ENCODE peak calls at places on chromosomes 11 and 22, in nine cellular contexts. One of them, this sample, is unnamed.

GRCh38 chr11:12706531-12707499 is 32.6 kb downstream of the TEAD1 start:
- DNase-seq in left kidney: peak
- DNase-seq in CD4-positive, CD25-positive, alpha-beta regulatory T cell: no peak
- DNase-seq in prostate gland: no peak
- DNase-seq in RWPE1: no peak
- DNase-seq in T-helper 2 cell: no peak
- DNase-seq in ovary: peak
- DNase-seq in amniotic stem cell: no peak
- DNase-seq in stimulated activated CD4-positive, alpha-beta T cell treated with anti-CD3 and anti-CD28 coated beads, Interleukin-2, amount 100 ng/mL, for 48 hours: no peak
- DNase-seq in this sample: no peak

GRCh38 chr11:9980931-9981330 is 313.1 kb downstream of the SBF2 start:
- DNase-seq in left kidney: no peak
- DNase-seq in CD4-positive, CD25-positive, alpha-beta regulatory T cell: no peak
- DNase-seq in prostate gland: no peak
- DNase-seq in RWPE1: no peak
- DNase-seq in T-helper 2 cell: no peak
- DNase-seq in ovary: no peak
- DNase-seq in amniotic stem cell: no peak
- DNase-seq in stimulated activated CD4-positive, alpha-beta T cell treated with anti-CD3 and anti-CD28 coated beads, Interleukin-2, amount 100 ng/mL, for 48 hours: no peak
- DNase-seq in this sample: no peak

GRCh38 chr22:26777402-26777801 is 120.0 kb downstream of the MIAT start:
- DNase-seq in left kidney: peak
- DNase-seq in CD4-positive, CD25-positive, alpha-beta regulatory T cell: no peak
- DNase-seq in prostate gland: no peak
- DNase-seq in RWPE1: no peak
- DNase-seq in T-helper 2 cell: no peak
- DNase-seq in ovary: no peak
- DNase-seq in amniotic stem cell: no peak
- DNase-seq in stimulated activated CD4-positive, alpha-beta T cell treated with anti-CD3 and anti-CD28 coated beads, Interleukin-2, amount 100 ng/mL, for 48 hours: no peak
- DNase-seq in this sample: no peak

GRCh38 chr22:19430890-19431541 is 517 bp downstream of the HIRA start:
- DNase-seq in left kidney: peak
- DNase-seq in CD4-positive, CD25-positive, alpha-beta regulatory T cell: peak
- DNase-seq in prostate gland: peak
- DNase-seq in RWPE1: no peak
- DNase-seq in T-helper 2 cell: no peak
- DNase-seq in ovary: peak
- DNase-seq in amniotic stem cell: no peak
- DNase-seq in stimulated activated CD4-positive, alpha-beta T cell treated with anti-CD3 and anti-CD28 coated beads, Interleukin-2, amount 100 ng/mL, for 48 hours: no peak
- DNase-seq in this sample: no peak

GRCh38 chr11:118820412-118821357 is 29.7 kb upstream of the DDX6 start:
- DNase-seq in left kidney: peak
- DNase-seq in CD4-positive, CD25-positive, alpha-beta regulatory T cell: no peak
- DNase-seq in prostate gland: peak
- DNase-seq in RWPE1: peak
- DNase-seq in T-helper 2 cell: no peak
- DNase-seq in ovary: no peak
- DNase-seq in amniotic stem cell: no peak
- DNase-seq in stimulated activated CD4-positive, alpha-beta T cell treated with anti-CD3 and anti-CD28 coated beads, Interleukin-2, amount 100 ng/mL, for 48 hours: no peak
- DNase-seq in this sample: no peak

GRCh38 chr11:73623651-73624050 is 22.7 kb upstream of the PLEKHB1 start:
- DNase-seq in left kidney: peak
- DNase-seq in CD4-positive, CD25-positive, alpha-beta regulatory T cell: no peak
- DNase-seq in prostate gland: no peak
- DNase-seq in RWPE1: no peak
- DNase-seq in T-helper 2 cell: no peak
- DNase-seq in ovary: no peak
- DNase-seq in amniotic stem cell: no peak
- DNase-seq in stimulated activated CD4-positive, alpha-beta T cell treated with anti-CD3 and anti-CD28 coated beads, Interleukin-2, amount 100 ng/mL, for 48 hours: no peak
- DNase-seq in this sample: no peak

GRCh38 chr11:120131941-120132644 is 5.8 kb downstream of the TRIM29 start:
- DNase-seq in left kidney: no peak
- DNase-seq in CD4-positive, CD25-positive, alpha-beta regulatory T cell: no peak
- DNase-seq in prostate gland: peak
- DNase-seq in RWPE1: peak
- DNase-seq in T-helper 2 cell: no peak
- DNase-seq in ovary: peak
- DNase-seq in amniotic stem cell: no peak
- DNase-seq in stimulated activated CD4-positive, alpha-beta T cell treated with anti-CD3 and anti-CD28 coated beads, Interleukin-2, amount 100 ng/mL, for 48 hours: no peak
- DNase-seq in this sample: no peak

GRCh38 chr11:69707156-69707555 is 3.3 kb upstream of the FGF19 start:
- DNase-seq in left kidney: no peak
- DNase-seq in CD4-positive, CD25-positive, alpha-beta regulatory T cell: no peak
- DNase-seq in prostate gland: peak
- DNase-seq in RWPE1: peak
- DNase-seq in T-helper 2 cell: no peak
- DNase-seq in ovary: no peak
- DNase-seq in amniotic stem cell: no peak
- DNase-seq in stimulated activated CD4-positive, alpha-beta T cell treated with anti-CD3 and anti-CD28 coated beads, Interleukin-2, amount 100 ng/mL, for 48 hours: no peak
- DNase-seq in this sample: no peak

GRCh38 chr11:77819921-77820564 is 479 bp downstream of the RSF1 start:
- DNase-seq in left kidney: peak
- DNase-seq in CD4-positive, CD25-positive, alpha-beta regulatory T cell: peak
- DNase-seq in prostate gland: peak
- DNase-seq in RWPE1: peak
- DNase-seq in T-helper 2 cell: peak
- DNase-seq in ovary: peak
- DNase-seq in amniotic stem cell: no peak
- DNase-seq in stimulated activated CD4-positive, alpha-beta T cell treated with anti-CD3 and anti-CD28 coated beads, Interleukin-2, amount 100 ng/mL, for 48 hours: peak
- DNase-seq in this sample: peak

GRCh38 chr11:111077938-111078337 is 167.6 kb upstream of the POU2AF2 start:
- DNase-seq in left kidney: no peak
- DNase-seq in CD4-positive, CD25-positive, alpha-beta regulatory T cell: no peak
- DNase-seq in prostate gland: no peak
- DNase-seq in RWPE1: no peak
- DNase-seq in T-helper 2 cell: no peak
- DNase-seq in ovary: no peak
- DNase-seq in amniotic stem cell: no peak
- DNase-seq in stimulated activated CD4-positive, alpha-beta T cell treated with anti-CD3 and anti-CD28 coated beads, Interleukin-2, amount 100 ng/mL, for 48 hours: no peak
- DNase-seq in this sample: no peak

GRCh38 chr11:111435046-111435698 is 56.1 kb upstream of the POU2AF1 start:
- DNase-seq in left kidney: no peak
- DNase-seq in CD4-positive, CD25-positive, alpha-beta regulatory T cell: no peak
- DNase-seq in prostate gland: peak
- DNase-seq in RWPE1: no peak
- DNase-seq in T-helper 2 cell: no peak
- DNase-seq in ovary: no peak
- DNase-seq in amniotic stem cell: no peak
- DNase-seq in stimulated activated CD4-positive, alpha-beta T cell treated with anti-CD3 and anti-CD28 coated beads, Interleukin-2, amount 100 ng/mL, for 48 hours: no peak
- DNase-seq in this sample: no peak

GRCh38 chr22:46087816-46088277 is 62.5 kb upstream of the PPARA start:
- DNase-seq in left kidney: peak
- DNase-seq in CD4-positive, CD25-positive, alpha-beta regulatory T cell: no peak
- DNase-seq in prostate gland: peak
- DNase-seq in RWPE1: no peak
- DNase-seq in T-helper 2 cell: no peak
- DNase-seq in ovary: peak
- DNase-seq in amniotic stem cell: peak
- DNase-seq in stimulated activated CD4-positive, alpha-beta T cell treated with anti-CD3 and anti-CD28 coated beads, Interleukin-2, amount 100 ng/mL, for 48 hours: no peak
- DNase-seq in this sample: no peak

GRCh38 chr11:116348226-116348625 is 424.6 kb downstream of the BUD13 start:
- DNase-seq in left kidney: no peak
- DNase-seq in CD4-positive, CD25-positive, alpha-beta regulatory T cell: no peak
- DNase-seq in prostate gland: no peak
- DNase-seq in RWPE1: no peak
- DNase-seq in T-helper 2 cell: no peak
- DNase-seq in ovary: no peak
- DNase-seq in amniotic stem cell: no peak
- DNase-seq in stimulated activated CD4-positive, alpha-beta T cell treated with anti-CD3 and anti-CD28 coated beads, Interleukin-2, amount 100 ng/mL, for 48 hours: no peak
- DNase-seq in this sample: no peak

GRCh38 chr11:82756765-82757650 is 23.3 kb upstream of the FAM181B start:
- DNase-seq in left kidney: no peak
- DNase-seq in CD4-positive, CD25-positive, alpha-beta regulatory T cell: no peak
- DNase-seq in prostate gland: no peak
- DNase-seq in RWPE1: no peak
- DNase-seq in T-helper 2 cell: no peak
- DNase-seq in ovary: no peak
- DNase-seq in amniotic stem cell: no peak
- DNase-seq in stimulated activated CD4-positive, alpha-beta T cell treated with anti-CD3 and anti-CD28 coated beads, Interleukin-2, amount 100 ng/mL, for 48 hours: no peak
- DNase-seq in this sample: no peak

GRCh38 chr11:107591098-107591445 is at the start of gene ELMOD1:
- DNase-seq in left kidney: peak
- DNase-seq in CD4-positive, CD25-positive, alpha-beta regulatory T cell: no peak
- DNase-seq in prostate gland: no peak
- DNase-seq in RWPE1: peak
- DNase-seq in T-helper 2 cell: no peak
- DNase-seq in ovary: peak
- DNase-seq in amniotic stem cell: no peak
- DNase-seq in stimulated activated CD4-positive, alpha-beta T cell treated with anti-CD3 and anti-CD28 coated beads, Interleukin-2, amount 100 ng/mL, for 48 hours: no peak
- DNase-seq in this sample: no peak

GRCh38 chr11:59680287-59681154 is 11.7 kb upstream of the PATL1 start:
- DNase-seq in left kidney: peak
- DNase-seq in CD4-positive, CD25-positive, alpha-beta regulatory T cell: peak
- DNase-seq in prostate gland: peak
- DNase-seq in RWPE1: peak
- DNase-seq in T-helper 2 cell: peak
- DNase-seq in ovary: peak
- DNase-seq in amniotic stem cell: peak
- DNase-seq in stimulated activated CD4-positive, alpha-beta T cell treated with anti-CD3 and anti-CD28 coated beads, Interleukin-2, amount 100 ng/mL, for 48 hours: peak
- DNase-seq in this sample: peak

GRCh38 chr11:129989437-129989836 is 13.2 kb downstream of the PRDM10 start:
- DNase-seq in left kidney: no peak
- DNase-seq in CD4-positive, CD25-positive, alpha-beta regulatory T cell: no peak
- DNase-seq in prostate gland: no peak
- DNase-seq in RWPE1: no peak
- DNase-seq in T-helper 2 cell: no peak
- DNase-seq in ovary: no peak
- DNase-seq in amniotic stem cell: no peak
- DNase-seq in stimulated activated CD4-positive, alpha-beta T cell treated with anti-CD3 and anti-CD28 coated beads, Interleukin-2, amount 100 ng/mL, for 48 hours: no peak
- DNase-seq in this sample: no peak

GRCh38 chr11:75731095-75731494 is 13.5 kb downstream of the MOGAT2 start:
- DNase-seq in left kidney: no peak
- DNase-seq in CD4-positive, CD25-positive, alpha-beta regulatory T cell: no peak
- DNase-seq in prostate gland: no peak
- DNase-seq in RWPE1: no peak
- DNase-seq in T-helper 2 cell: no peak
- DNase-seq in ovary: no peak
- DNase-seq in amniotic stem cell: no peak
- DNase-seq in stimulated activated CD4-positive, alpha-beta T cell treated with anti-CD3 and anti-CD28 coated beads, Interleukin-2, amount 100 ng/mL, for 48 hours: no peak
- DNase-seq in this sample: no peak

GRCh38 chr11:122038543-122038942 is 77.5 kb downstream of the BLID start:
- DNase-seq in left kidney: peak
- DNase-seq in CD4-positive, CD25-positive, alpha-beta regulatory T cell: no peak
- DNase-seq in prostate gland: no peak
- DNase-seq in RWPE1: peak
- DNase-seq in T-helper 2 cell: no peak
- DNase-seq in ovary: no peak
- DNase-seq in amniotic stem cell: no peak
- DNase-seq in stimulated activated CD4-positive, alpha-beta T cell treated with anti-CD3 and anti-CD28 coated beads, Interleukin-2, amount 100 ng/mL, for 48 hours: no peak
- DNase-seq in this sample: no peak

GRCh38 chr11:106523921-106524320 is 446.5 kb downstream of the AASDHPPT start:
- DNase-seq in left kidney: no peak
- DNase-seq in CD4-positive, CD25-positive, alpha-beta regulatory T cell: no peak
- DNase-seq in prostate gland: no peak
- DNase-seq in RWPE1: no peak
- DNase-seq in T-helper 2 cell: no peak
- DNase-seq in ovary: no peak
- DNase-seq in amniotic stem cell: no peak
- DNase-seq in stimulated activated CD4-positive, alpha-beta T cell treated with anti-CD3 and anti-CD28 coated beads, Interleukin-2, amount 100 ng/mL, for 48 hours: no peak
- DNase-seq in this sample: no peak

GRCh38 chr11:113877673-113878060 is 2.3 kb upstream of the USP28 start:
- DNase-seq in left kidney: no peak
- DNase-seq in CD4-positive, CD25-positive, alpha-beta regulatory T cell: no peak
- DNase-seq in prostate gland: no peak
- DNase-seq in RWPE1: no peak
- DNase-seq in T-helper 2 cell: no peak
- DNase-seq in ovary: no peak
- DNase-seq in amniotic stem cell: no peak
- DNase-seq in stimulated activated CD4-positive, alpha-beta T cell treated with anti-CD3 and anti-CD28 coated beads, Interleukin-2, amount 100 ng/mL, for 48 hours: no peak
- DNase-seq in this sample: no peak

GRCh38 chr11:94655951-94656350 is 88.8 kb downstream of the PIWIL4 start:
- DNase-seq in left kidney: no peak
- DNase-seq in CD4-positive, CD25-positive, alpha-beta regulatory T cell: no peak
- DNase-seq in prostate gland: no peak
- DNase-seq in RWPE1: no peak
- DNase-seq in T-helper 2 cell: no peak
- DNase-seq in ovary: no peak
- DNase-seq in amniotic stem cell: no peak
- DNase-seq in stimulated activated CD4-positive, alpha-beta T cell treated with anti-CD3 and anti-CD28 coated beads, Interleukin-2, amount 100 ng/mL, for 48 hours: no peak
- DNase-seq in this sample: no peak

GRCh38 chr11:100823360-100823759 is 136.3 kb downstream of the ARHGAP42 start:
- DNase-seq in left kidney: no peak
- DNase-seq in CD4-positive, CD25-positive, alpha-beta regulatory T cell: no peak
- DNase-seq in prostate gland: no peak
- DNase-seq in RWPE1: no peak
- DNase-seq in T-helper 2 cell: no peak
- DNase-seq in ovary: no peak
- DNase-seq in amniotic stem cell: no peak
- DNase-seq in stimulated activated CD4-positive, alpha-beta T cell treated with anti-CD3 and anti-CD28 coated beads, Interleukin-2, amount 100 ng/mL, for 48 hours: no peak
- DNase-seq in this sample: no peak

GRCh38 chr11:55707029-55707428 is 45.0 kb downstream of the OR4C6 start:
- DNase-seq in left kidney: no peak
- DNase-seq in CD4-positive, CD25-positive, alpha-beta regulatory T cell: no peak
- DNase-seq in prostate gland: no peak
- DNase-seq in RWPE1: peak
- DNase-seq in T-helper 2 cell: no peak
- DNase-seq in ovary: no peak
- DNase-seq in amniotic stem cell: no peak
- DNase-seq in stimulated activated CD4-positive, alpha-beta T cell treated with anti-CD3 and anti-CD28 coated beads, Interleukin-2, amount 100 ng/mL, for 48 hours: no peak
- DNase-seq in this sample: no peak

GRCh38 chr11:113684558-113684957 is 21.6 kb downstream of the TMPRSS5 start:
- DNase-seq in left kidney: no peak
- DNase-seq in CD4-positive, CD25-positive, alpha-beta regulatory T cell: no peak
- DNase-seq in prostate gland: no peak
- DNase-seq in RWPE1: no peak
- DNase-seq in T-helper 2 cell: no peak
- DNase-seq in ovary: no peak
- DNase-seq in amniotic stem cell: no peak
- DNase-seq in stimulated activated CD4-positive, alpha-beta T cell treated with anti-CD3 and anti-CD28 coated beads, Interleukin-2, amount 100 ng/mL, for 48 hours: no peak
- DNase-seq in this sample: no peak

GRCh38 chr11:2825261-2825885 is 60.2 kb downstream of the CDKN1C start:
- DNase-seq in left kidney: no peak
- DNase-seq in CD4-positive, CD25-positive, alpha-beta regulatory T cell: no peak
- DNase-seq in prostate gland: peak
- DNase-seq in RWPE1: peak
- DNase-seq in T-helper 2 cell: no peak
- DNase-seq in ovary: peak
- DNase-seq in amniotic stem cell: no peak
- DNase-seq in stimulated activated CD4-positive, alpha-beta T cell treated with anti-CD3 and anti-CD28 coated beads, Interleukin-2, amount 100 ng/mL, for 48 hours: no peak
- DNase-seq in this sample: no peak

GRCh38 chr11:111429066-111429506 is 50.0 kb upstream of the POU2AF1 start:
- DNase-seq in left kidney: peak
- DNase-seq in CD4-positive, CD25-positive, alpha-beta regulatory T cell: no peak
- DNase-seq in prostate gland: no peak
- DNase-seq in RWPE1: no peak
- DNase-seq in T-helper 2 cell: peak
- DNase-seq in ovary: peak
- DNase-seq in amniotic stem cell: peak
- DNase-seq in stimulated activated CD4-positive, alpha-beta T cell treated with anti-CD3 and anti-CD28 coated beads, Interleukin-2, amount 100 ng/mL, for 48 hours: peak
- DNase-seq in this sample: peak

GRCh38 chr11:19101803-19102520 is 15.0 kb upstream of the ZDHHC13 start:
- DNase-seq in left kidney: no peak
- DNase-seq in CD4-positive, CD25-positive, alpha-beta regulatory T cell: no peak
- DNase-seq in prostate gland: no peak
- DNase-seq in RWPE1: peak
- DNase-seq in T-helper 2 cell: no peak
- DNase-seq in ovary: no peak
- DNase-seq in amniotic stem cell: no peak
- DNase-seq in stimulated activated CD4-positive, alpha-beta T cell treated with anti-CD3 and anti-CD28 coated beads, Interleukin-2, amount 100 ng/mL, for 48 hours: no peak
- DNase-seq in this sample: no peak

GRCh38 chr11:12449961-12450715 is 72.8 kb downstream of the PARVA start:
- DNase-seq in left kidney: no peak
- DNase-seq in CD4-positive, CD25-positive, alpha-beta regulatory T cell: no peak
- DNase-seq in prostate gland: no peak
- DNase-seq in RWPE1: peak
- DNase-seq in T-helper 2 cell: no peak
- DNase-seq in ovary: no peak
- DNase-seq in amniotic stem cell: no peak
- DNase-seq in stimulated activated CD4-positive, alpha-beta T cell treated with anti-CD3 and anti-CD28 coated beads, Interleukin-2, amount 100 ng/mL, for 48 hours: no peak
- DNase-seq in this sample: no peak

GRCh38 chr11:12411806-12412727 is 34.7 kb downstream of the PARVA start:
- DNase-seq in left kidney: peak
- DNase-seq in CD4-positive, CD25-positive, alpha-beta regulatory T cell: no peak
- DNase-seq in prostate gland: no peak
- DNase-seq in RWPE1: peak
- DNase-seq in T-helper 2 cell: no peak
- DNase-seq in ovary: peak
- DNase-seq in amniotic stem cell: peak
- DNase-seq in stimulated activated CD4-positive, alpha-beta T cell treated with anti-CD3 and anti-CD28 coated beads, Interleukin-2, amount 100 ng/mL, for 48 hours: peak
- DNase-seq in this sample: no peak

GRCh38 chr22:41830174-41830573 is 2.7 kb upstream of the SREBF2 start:
- DNase-seq in left kidney: peak
- DNase-seq in CD4-positive, CD25-positive, alpha-beta regulatory T cell: no peak
- DNase-seq in prostate gland: no peak
- DNase-seq in RWPE1: no peak
- DNase-seq in T-helper 2 cell: no peak
- DNase-seq in ovary: no peak
- DNase-seq in amniotic stem cell: no peak
- DNase-seq in stimulated activated CD4-positive, alpha-beta T cell treated with anti-CD3 and anti-CD28 coated beads, Interleukin-2, amount 100 ng/mL, for 48 hours: no peak
- DNase-seq in this sample: no peak

This sample was measured in effector CD8-positive, alpha-beta T cell.